ENCODE peak calls at places on chromosomes 1 and 21, in ten cellular contexts. I is Calu3; B is Daoy; T is activated CD8-positive, alpha-beta memory T cell treated with anti-CD3 and anti-CD28 coated beads, Interleukin-2, amount 10 ng/mL, durations not matched to agents 7 days and 5 days; C is A549; Z is C1 segment of cervical spinal cord; J is LoVo; H is dermis microvascular lymphatic vessel endothelial cell; V is NCI-H1694 treated with DMSO at 0.1 percent for 48 hours; L is COLO829. G is an unnamed sample.

GRCh38 chr1:206725053-206725963 is 40.6 kb downstream of the MAPKAPK2 start:
- DNase-seq in I (peak), B (peak), T (peak), C (peak), Z (no peak), J (peak), H (no peak), V (peak), L (peak), G (no peak)

GRCh38 chr21:45228171-45228641 is 59.5 kb downstream of the POFUT2 start:
- DNase-seq in I (peak), B (peak), T (peak), C (peak), Z (no peak), J (peak), H (no peak), V (no peak), L (peak), G (no peak)

GRCh38 chr1:161502641-161503393 is 2.4 kb upstream of the FCGR2A start:
- DNase-seq in I (no peak), B (peak), T (no peak), C (no peak), Z (no peak), J (no peak), H (no peak), V (no peak), L (no peak), G (no peak)

GRCh38 chr1:152654110-152654509 is 9.1 kb upstream of the LCE2D start:
- DNase-seq in I (peak), B (peak), T (peak), C (peak), Z (peak), J (peak), H (peak), V (peak), L (peak), G (peak)

GRCh38 chr1:101181930-101182329 is 54.9 kb upstream of the S1PR1 start:
- DNase-seq in I (no peak), B (no peak), T (no peak), C (no peak), Z (no peak), J (no peak), H (no peak), V (no peak), L (no peak), G (peak)

GRCh38 chr1:12712091-12712490 is 3.8 kb upstream of the AADACL3 start:
- DNase-seq in I (no peak), B (no peak), T (no peak), C (no peak), Z (no peak), J (no peak), H (no peak), V (no peak), L (no peak), G (no peak)

GRCh38 chr1:182698977-182699672 is 14.7 kb upstream of the RGS8 start:
- DNase-seq in I (no peak), B (no peak), T (no peak), C (no peak), Z (no peak), J (no peak), H (no peak), V (peak), L (no peak), G (no peak)

GRCh38 chr1:214427871-214428277 is 123.5 kb downstream of the PTPN14 start:
- DNase-seq in I (peak), B (peak), T (peak), C (peak), Z (no peak), J (no peak), H (no peak), V (peak), L (peak), G (peak)

GRCh38 chr1:210598135-210598652 is 269.5 kb downstream of the HHAT start:
- DNase-seq in I (peak), B (peak), T (no peak), C (peak), Z (no peak), J (no peak), H (no peak), V (no peak), L (no peak), G (no peak)

GRCh38 chr1:69814926-69815325 is 247.2 kb downstream of the LRRC7 start:
- DNase-seq in I (no peak), B (no peak), T (no peak), C (no peak), Z (no peak), J (no peak), H (no peak), V (no peak), L (no peak), G (no peak)

GRCh38 chr1:24693827-24694379 is 50.8 kb downstream of the SRRM1 start:
- DNase-seq in I (no peak), B (no peak), T (no peak), C (no peak), Z (no peak), J (no peak), H (no peak), V (no peak), L (no peak), G (no peak)

GRCh38 chr1:186178426-186179043 is 196.5 kb downstream of the TPR start:
- DNase-seq in I (no peak), B (no peak), T (no peak), C (no peak), Z (no peak), J (no peak), H (no peak), V (no peak), L (no peak), G (no peak)

GRCh38 chr1:229753764-229754553 is 127.9 kb downstream of the URB2 start:
- DNase-seq in I (no peak), B (no peak), T (no peak), C (no peak), Z (no peak), J (no peak), H (no peak), V (no peak), L (no peak), G (no peak)

GRCh38 chr1:57605933-57606332 is 182.1 kb upstream of the DAB1 start:
- DNase-seq in I (no peak), B (no peak), T (no peak), C (no peak), Z (no peak), J (no peak), H (no peak), V (no peak), L (no peak), G (no peak)

GRCh38 chr1:17009706-17010105 is 2.0 kb downstream of the ATP13A2 start:
- DNase-seq in I (peak), B (no peak), T (no peak), C (no peak), Z (no peak), J (no peak), H (no peak), V (no peak), L (no peak), G (no peak)

GRCh38 chr1:27066313-27066630 is 53.6 kb upstream of the TENT5B start:
- DNase-seq in I (no peak), B (no peak), T (no peak), C (no peak), Z (no peak), J (no peak), H (no peak), V (no peak), L (no peak), G (no peak)

GRCh38 chr1:160674415-160674814 is 27.6 kb upstream of the SLAMF1 start:
- DNase-seq in I (no peak), B (no peak), T (no peak), C (no peak), Z (no peak), J (no peak), H (no peak), V (no peak), L (no peak), G (no peak)

GRCh38 chr21:28252923-28253322 is 739.8 kb downstream of the LTN1 start:
- DNase-seq in I (no peak), B (no peak), T (no peak), C (no peak), Z (no peak), J (no peak), H (no peak), V (no peak), L (no peak), G (no peak)

GRCh38 chr1:43933386-43934278 is at the start of gene ARTN:
- DNase-seq in I (peak), B (peak), T (no peak), C (no peak), Z (no peak), J (no peak), H (no peak), V (no peak), L (no peak), G (no peak)

GRCh38 chr1:40638097-40639036 is 27.1 kb downstream of the RIMS3 start:
- DNase-seq in I (no peak), B (peak), T (no peak), C (no peak), Z (no peak), J (no peak), H (no peak), V (no peak), L (no peak), G (no peak)

GRCh38 chr1:145859491-145860159 is 744 bp upstream of the PIAS3 start:
- DNase-seq in I (peak), B (peak), T (peak), C (peak), Z (peak), J (peak), H (peak), V (peak), L (peak), G (peak)

GRCh38 chr1:228061411-228062084 is 21.0 kb upstream of the ARF1 start:
- DNase-seq in I (no peak), B (no peak), T (no peak), C (no peak), Z (no peak), J (no peak), H (no peak), V (no peak), L (no peak), G (no peak)

GRCh38 chr1:13643017-13643416 is 57.0 kb upstream of the PRDM2 start:
- DNase-seq in I (no peak), B (no peak), T (no peak), C (no peak), Z (no peak), J (no peak), H (no peak), V (no peak), L (no peak), G (no peak)

GRCh38 chr1:74323937-74324473 is 88.8 kb downstream of the TNNI3K start:
- DNase-seq in I (no peak), B (no peak), T (no peak), C (no peak), Z (no peak), J (no peak), H (no peak), V (no peak), L (no peak), G (no peak)

GRCh38 chr1:173715538-173715844 is 710 bp downstream of the KLHL20 start:
- DNase-seq in I (no peak), B (no peak), T (no peak), C (no peak), Z (no peak), J (no peak), H (no peak), V (no peak), L (no peak), G (no peak)

GRCh38 chr1:7407547-7407895 is 363.6 kb upstream of the VAMP3 start:
- DNase-seq in I (no peak), B (no peak), T (peak), C (no peak), Z (no peak), J (no peak), H (no peak), V (no peak), L (no peak), G (no peak)

GRCh38 chr1:62691062-62691844 is 3.1 kb upstream of the DOCK7 start:
- DNase-seq in I (no peak), B (no peak), T (no peak), C (no peak), Z (no peak), J (no peak), H (no peak), V (no peak), L (no peak), G (no peak)

G was measured in pulmonary artery endothelial cell.